ENCODE peak calls at places on chromosomes 1 and 21, in seven cellular contexts. W, L, M, G, A, D and Q are unnamed samples.
A peak's percentile ranks its signal among the peaks of the same experiment; 100 is the strongest.

GRCh38 chr1:14699596-14699995 is 101.1 kb downstream of the KAZN start:
- DNase-seq in W (no peak), L (no peak), M (no peak), G (no peak), A (no peak), D (no peak), Q (no peak)

GRCh38 chr1:56578963-56579875 is at the start of gene PLPP3:
- DNase-seq in W (peak; percentile 84), L (peak; percentile 87), M (peak; percentile 87), G (peak; percentile 95), A (peak; percentile 72), D (peak; percentile 91), Q (peak; percentile 96)

GRCh38 chr1:115238336-115239147 is 99.5 kb downstream of the NGF start:
- DNase-seq in W (no peak), L (no peak), M (no peak), G (no peak), A (no peak), D (no peak), Q (no peak)

GRCh38 chr1:86825294-86825693 is 88.6 kb downstream of the SELENOF start:
- DNase-seq in W (no peak), L (peak; percentile 49), M (peak; percentile 19), G (no peak), A (no peak), D (no peak), Q (peak; percentile 49)

GRCh38 chr21:42002421-42002958 is 7.7 kb downstream of the ZBTB21 start:
- DNase-seq in W (no peak), L (no peak), M (peak; percentile 87), G (no peak), A (peak; percentile 47), D (no peak), Q (peak; percentile 90)

GRCh38 chr1:212650228-212650627 is 41.7 kb downstream of the ATF3 start:
- DNase-seq in W (no peak), L (no peak), M (no peak), G (no peak), A (no peak), D (no peak), Q (no peak)

GRCh38 chr1:117366281-117366981 is 818 bp upstream of the MAN1A2 start:
- DNase-seq in W (peak; percentile 91), L (peak; percentile 87), M (no peak), G (peak; percentile 96), A (peak; percentile 52), D (peak; percentile 95), Q (peak; percentile 75)

GRCh38 chr1:215665212-215665611 is 98.1 kb downstream of the KCTD3 start:
- DNase-seq in W (no peak), L (no peak), M (no peak), G (no peak), A (no peak), D (no peak), Q (peak; percentile 15)

GRCh38 chr1:1100296-1100695 is 15.6 kb downstream of the C1orf159 start:
- DNase-seq in W (peak; percentile 6), L (no peak), M (no peak), G (no peak), A (no peak), D (peak; percentile 39), Q (no peak)

GRCh38 chr1:57867001-57867400 is 443.1 kb upstream of the DAB1 start:
- DNase-seq in W (no peak), L (no peak), M (no peak), G (no peak), A (no peak), D (no peak), Q (no peak)

GRCh38 chr1:38455829-38456563 is 403.6 kb downstream of the RRAGC start:
- DNase-seq in W (no peak), L (no peak), M (no peak), G (no peak), A (no peak), D (no peak), Q (no peak)

GRCh38 chr1:195530961-195531360 is 1077.3 kb downstream of the KCNT2 start:
- DNase-seq in W (no peak), L (no peak), M (peak; percentile 11), G (no peak), A (no peak), D (no peak), Q (peak; percentile 72)

GRCh38 chr1:54714881-54715492 is 674 bp upstream of the TTC4 start:
- DNase-seq in W (no peak), L (no peak), M (no peak), G (no peak), A (no peak), D (no peak), Q (no peak)

GRCh38 chr1:218705391-218705790 is 360.3 kb downstream of the TGFB2 start:
- DNase-seq in W (no peak), L (no peak), M (no peak), G (no peak), A (no peak), D (no peak), Q (peak; percentile 42)

GRCh38 chr1:62778208-62778607 is 5.7 kb upstream of the ATG4C start:
- DNase-seq in W (no peak), L (peak; percentile 17), M (no peak), G (no peak), A (no peak), D (no peak), Q (no peak)

GRCh38 chr1:28236656-28237331 is 870 bp downstream of the ATP5IF1 start:
- DNase-seq in W (no peak), L (no peak), M (no peak), G (no peak), A (no peak), D (no peak), Q (no peak)

GRCh38 chr21:45225741-45226327 is 61.9 kb downstream of the POFUT2 start:
- DNase-seq in W (no peak), L (no peak), M (no peak), G (no peak), A (no peak), D (no peak), Q (no peak)

GRCh38 chr1:942411-942821 is 16.6 kb downstream of the NOC2L start:
- DNase-seq in W (no peak), L (peak; percentile 63), M (no peak), G (no peak), A (no peak), D (no peak), Q (peak; percentile 20)

GRCh38 chr1:79044974-79045650 is 38.6 kb upstream of the ADGRL4 start:
- DNase-seq in W (no peak), L (peak; percentile 13), M (no peak), G (peak; percentile 46), A (no peak), D (no peak), Q (no peak)

GRCh38 chr1:228445867-228446584 is 29.4 kb upstream of the TRIM17 start:
- DNase-seq in W (no peak), L (peak; percentile 65), M (no peak), G (peak; percentile 74), A (peak; percentile 35), D (no peak), Q (peak; percentile 25)

GRCh38 chr1:232999960-233000625 is 49.7 kb downstream of the NTPCR start:
- DNase-seq in W (no peak), L (no peak), M (no peak), G (no peak), A (no peak), D (no peak), Q (no peak)

GRCh38 chr1:66412689-66413088 is 121.3 kb upstream of the SGIP1 start:
- DNase-seq in W (no peak), L (no peak), M (no peak), G (no peak), A (no peak), D (no peak), Q (no peak)

GRCh38 chr1:167043752-167044488 is 46.3 kb downstream of the GPA33 start:
- DNase-seq in W (peak; percentile 37), L (no peak), M (no peak), G (peak; percentile 94), A (peak; percentile 39), D (peak; percentile 91), Q (peak; percentile 68)
- H3K4me3 ChIP-seq in W (peak overlapping the region; percentile 26), L (no peak overlapping the region), M (no peak overlapping the region), G (peak overlapping the region; percentile 14), A (peak overlapping the region; percentile 46), D (peak overlapping the region; percentile 42), Q (peak overlapping the region; percentile 21)

DNA sequence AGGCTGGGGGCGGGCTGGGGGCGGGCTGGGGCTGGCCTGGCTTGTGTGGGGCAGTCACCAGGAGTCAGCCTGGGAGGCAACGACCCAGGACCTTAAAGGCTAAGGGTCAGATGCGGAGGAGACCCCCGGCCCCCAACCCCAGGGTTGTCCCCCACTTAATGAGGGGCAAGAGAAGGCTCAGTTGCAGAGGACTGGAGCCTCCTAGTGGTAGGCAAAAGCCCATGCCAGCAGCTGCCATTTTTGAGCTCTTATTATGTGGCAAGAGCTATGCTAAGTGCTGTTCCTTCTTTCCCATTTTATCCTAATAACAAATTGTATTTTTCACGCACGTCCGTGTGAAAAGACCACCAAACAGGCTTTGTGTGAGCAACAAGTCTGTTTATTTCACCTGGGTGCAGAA is 8.0 kb downstream of the KIAA1614 start:
- DNase-seq in W (no peak), L (no peak), M (no peak), G (no peak), A (no peak), D (no peak), Q (no peak)
- TF ChIP-seq CTCF in W (no peak), L (peak; percentile 38), M (peak; percentile 24), G (no peak), A (no peak), D (peak; percentile 32), Q (peak; percentile 24)

GRCh38 chr1:177779325-177779965 is 190.4 kb downstream of the SEC16B start:
- DNase-seq in W (no peak), L (no peak), M (no peak), G (peak; percentile 45), A (no peak), D (no peak), Q (no peak)

GRCh38 chr1:177783052-177783451 is 186.8 kb downstream of the SEC16B start:
- DNase-seq in W (no peak), L (no peak), M (no peak), G (no peak), A (no peak), D (no peak), Q (no peak)

GRCh38 chr1:177784394-177784793 is 185.5 kb downstream of the SEC16B start:
- DNase-seq in W (no peak), L (no peak), M (no peak), G (no peak), A (no peak), D (no peak), Q (no peak)

GRCh38 chr1:177780096-177780700 is 189.7 kb downstream of the SEC16B start:
- DNase-seq in W (no peak), L (peak; percentile 64), M (no peak), G (no peak), A (peak; percentile 45), D (no peak), Q (peak; percentile 66)
- H3K4me3 ChIP-seq in W (no peak overlapping the region), L (no peak overlapping the region), M (no peak overlapping the region), G (no peak overlapping the region), A (no peak overlapping the region), D (no peak overlapping the region), Q (no peak overlapping the region)

DNA sequence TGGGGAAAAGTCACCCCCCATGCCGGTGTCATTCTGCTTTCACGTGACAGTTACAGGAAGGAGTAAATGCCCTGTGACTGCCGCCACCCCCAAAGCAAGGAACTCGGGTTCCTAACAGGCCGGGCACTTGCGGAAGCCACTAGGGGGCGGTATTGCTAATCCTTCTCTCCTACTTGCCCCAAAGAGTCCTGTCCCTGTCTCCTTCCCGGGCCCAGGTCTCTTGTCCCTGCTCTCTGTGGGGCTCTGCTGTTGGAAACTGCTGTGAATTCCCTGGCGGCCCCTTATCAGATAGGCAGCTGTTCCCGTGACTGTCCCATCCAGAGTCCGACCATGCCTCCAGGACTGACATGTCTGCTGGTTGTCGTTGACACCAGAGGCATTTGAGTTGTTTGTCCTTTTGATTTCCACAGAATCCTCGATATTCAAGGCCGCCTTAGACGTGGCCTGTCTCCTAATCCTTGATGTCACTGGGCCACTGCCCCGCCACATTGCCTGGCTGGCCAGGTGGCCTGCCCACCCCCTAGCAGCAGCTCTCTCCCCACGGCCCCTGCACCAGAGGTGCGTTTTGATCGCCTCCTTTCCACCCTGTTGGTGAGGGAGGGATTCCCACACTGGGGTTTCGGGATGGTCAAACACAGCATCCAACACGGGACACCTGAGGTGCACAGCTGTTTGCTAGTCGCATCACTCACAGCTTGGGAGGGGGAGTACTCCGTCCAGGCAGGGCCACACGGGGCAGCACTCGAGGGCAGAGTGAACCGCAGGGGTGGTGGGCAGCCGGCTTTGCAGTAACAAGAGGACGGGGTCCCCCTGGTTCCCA is 37.3 kb downstream of the CHAF1B start:
- DNase-seq in W (no peak), L (peak; percentile 74), M (no peak), G (no peak), A (no peak), D (peak; percentile 73), Q (peak; percentile 41)
- TF ChIP-seq CTCF in W (no peak), L (peak; percentile 84), M (peak; percentile 79), G (peak; percentile 59), A (peak; percentile 33), D (peak; percentile 67), Q (peak; percentile 87)